ENCODE peak calls at places on chromosomes 11 and 22, in seven cellular contexts. B is lower lobe of right lung, F is K562, Z is OCI-LY7, G is colonic mucosa, O is heart left ventricle, M is esophagus squamous epithelium. L is an unnamed sample.

GRCh38 chr11:109291553-109291952 is 130.4 kb upstream of the C11orf87 start:
- DNase-seq in O (no peak), B (no peak), Z (no peak), G (no peak), F (no peak), M (no peak), L (no peak)

GRCh38 chr11:19739872-19740271 is 27.2 kb downstream of the NAV2 start:
- DNase-seq in M (no peak), O (no peak), G (no peak), Z (no peak), B (no peak), F (no peak), L (no peak)

GRCh38 chr22:33255781-33256180 is 197.6 kb upstream of the SYN3 start:
- DNase-seq in B (no peak), O (no peak), M (no peak), F (no peak), Z (peak; percentile 62), G (no peak), L (no peak)

GRCh38 chr11:43316451-43316850 is 4.7 kb downstream of the API5 start:
- DNase-seq in B (no peak), M (no peak), F (no peak), G (no peak), O (no peak), Z (no peak), L (no peak)

GRCh38 chr11:68990995-68991780 is 10.4 kb upstream of the MRGPRD start:
- DNase-seq in M (no peak), B (peak; percentile 33), O (peak; percentile 5), Z (no peak), G (no peak), F (no peak), L (no peak)

GRCh38 chr11:47234669-47235075 is 13.9 kb downstream of the ACP2 start:
- DNase-seq in M (no peak), Z (no peak), B (peak; percentile 59), O (peak; percentile 59), F (no peak), G (no peak), L (no peak)

GRCh38 chr11:64875369-64876225 is 2.8 kb downstream of the EHD1 start:
- DNase-seq in F (no peak), M (no peak), G (no peak), Z (peak; percentile 66), O (no peak), B (no peak), L (no peak)

GRCh38 chr22:49855491-49855911 is 1.9 kb downstream of the ZBED4 start:
- DNase-seq in O (no peak), Z (no peak), M (no peak), G (peak; percentile 59), B (no peak), F (no peak), L (no peak)

GRCh38 chr22:27885977-27886842 is 32.8 kb downstream of the PITPNB start:
- DNase-seq in Z (peak; percentile 62), B (no peak), M (no peak), G (peak; percentile 52), O (peak; percentile 40), F (peak; percentile 32), L (peak; percentile 59)

GRCh38 chr11:113885897-113886296 is 10.5 kb upstream of the USP28 start:
- DNase-seq in O (no peak), M (no peak), B (no peak), F (no peak), G (no peak), Z (no peak), L (no peak)

GRCh38 chr11:103652013-103652412 is 384.4 kb upstream of the DDI1 start:
- DNase-seq in Z (no peak), O (no peak), F (no peak), B (no peak), M (no peak), G (no peak), L (peak; percentile 86)

GRCh38 chr11:116792144-116792868 is 627 bp upstream of the APOA5 start:
- DNase-seq in Z (no peak), G (no peak), B (no peak), O (no peak), M (no peak), F (no peak), L (no peak)

GRCh38 chr11:120682866-120683265 is 171.3 kb downstream of the GRIK4 start:
- DNase-seq in G (no peak), O (no peak), B (no peak), Z (no peak), M (no peak), F (no peak), L (no peak)

GRCh38 chr22:25388866-25389540 is 169.6 kb downstream of the CRYBB2 start:
- DNase-seq in M (no peak), B (no peak), G (no peak), F (no peak), O (no peak), Z (peak; percentile 17), L (no peak)

GRCh38 chr11:4713241-4713640 is 8.7 kb downstream of the MMP26 start:
- DNase-seq in M (no peak), F (no peak), B (no peak), O (no peak), G (no peak), Z (no peak), L (no peak)

GRCh38 chr11:47410404-47411264 is 2.2 kb downstream of the SLC39A13 start:
- DNase-seq in Z (no peak), B (no peak), M (no peak), F (no peak), G (no peak), O (no peak), L (no peak)

GRCh38 chr11:27282141-27282590 is 80.8 kb downstream of the CCDC34 start:
- DNase-seq in F (no peak), O (peak; percentile 42), G (no peak), B (no peak), Z (no peak), M (no peak), L (no peak)

GRCh38 chr11:27280131-27280530 is 82.9 kb downstream of the CCDC34 start:
- DNase-seq in M (no peak), Z (no peak), O (no peak), G (no peak), F (no peak), B (no peak), L (peak; percentile 83)

GRCh38 chr11:27282806-27283205 is 80.2 kb downstream of the CCDC34 start:
- DNase-seq in Z (no peak), M (no peak), F (peak; percentile 17), B (no peak), G (no peak), O (no peak), L (no peak)

GRCh38 chr11:27281276-27281675 is 81.7 kb downstream of the CCDC34 start:
- DNase-seq in Z (no peak), B (no peak), O (no peak), F (no peak), G (no peak), M (no peak), L (no peak)

DNA sequence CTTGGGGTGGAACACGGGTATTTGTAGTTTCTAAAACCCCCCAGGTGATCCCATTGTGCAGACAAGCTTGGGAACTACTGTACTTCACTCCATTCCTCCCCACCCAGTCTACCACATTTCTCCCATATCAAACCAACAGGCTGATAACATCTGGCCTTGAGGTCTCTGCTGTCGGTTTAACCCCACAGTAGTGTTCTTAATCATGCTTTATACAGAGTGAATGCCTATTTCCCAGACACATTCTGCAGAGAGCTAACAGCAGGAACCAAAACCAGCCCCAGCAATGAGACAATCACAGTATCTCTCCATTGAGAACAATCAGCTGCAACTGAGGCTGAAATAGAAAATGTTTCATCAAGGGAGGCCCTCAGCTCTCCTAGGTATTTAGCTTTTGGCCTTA is 81.3 kb downstream of the CCDC34 start:
- DNase-seq in M (no peak), F (no peak), Z (no peak), O (no peak), G (no peak), B (no peak), L (no peak)
- H3K4me1 ChIP-seq in M (peaks cover 14% of the 10 kb centered on the region), F (no peaks in the 10 kb centered on the region), Z (no peaks in the 10 kb centered on the region), O (peaks cover 10% of the 10 kb centered on the region), G (no peaks in the 10 kb centered on the region), B (no peaks in the 10 kb centered on the region), L (peaks cover 29% of the 10 kb centered on the region)

GRCh38 chr22:23178512-23179254 is 1.6 kb upstream of the BCR start:
- DNase-seq in O (peak; percentile 67), F (peak; percentile 100), Z (peak; percentile 70), M (no peak), B (peak; percentile 75), G (peak; percentile 64), L (peak; percentile 79)
- H3K4me3 ChIP-seq in O (no peak overlapping the region), F (no peak overlapping the region), Z (no peak overlapping the region), M (no peak overlapping the region), B (no peak overlapping the region), G (no peak overlapping the region), L (no peak overlapping the region)

GRCh38 chr11:11155962-11156815 is 196.9 kb downstream of the CSNK2A3 start:
- DNase-seq in M (no peak), Z (peak; percentile 23), G (no peak), B (no peak), O (no peak), F (peak; percentile 72), L (peak; percentile 42)
- TF ChIP-seq CTCF in M (no peak), Z (peak; percentile 80), G (peak; percentile 27), B (peak; percentile 44), O (peak; percentile 42), F (peak; percentile 85), L (peak; percentile 75)

DNA sequence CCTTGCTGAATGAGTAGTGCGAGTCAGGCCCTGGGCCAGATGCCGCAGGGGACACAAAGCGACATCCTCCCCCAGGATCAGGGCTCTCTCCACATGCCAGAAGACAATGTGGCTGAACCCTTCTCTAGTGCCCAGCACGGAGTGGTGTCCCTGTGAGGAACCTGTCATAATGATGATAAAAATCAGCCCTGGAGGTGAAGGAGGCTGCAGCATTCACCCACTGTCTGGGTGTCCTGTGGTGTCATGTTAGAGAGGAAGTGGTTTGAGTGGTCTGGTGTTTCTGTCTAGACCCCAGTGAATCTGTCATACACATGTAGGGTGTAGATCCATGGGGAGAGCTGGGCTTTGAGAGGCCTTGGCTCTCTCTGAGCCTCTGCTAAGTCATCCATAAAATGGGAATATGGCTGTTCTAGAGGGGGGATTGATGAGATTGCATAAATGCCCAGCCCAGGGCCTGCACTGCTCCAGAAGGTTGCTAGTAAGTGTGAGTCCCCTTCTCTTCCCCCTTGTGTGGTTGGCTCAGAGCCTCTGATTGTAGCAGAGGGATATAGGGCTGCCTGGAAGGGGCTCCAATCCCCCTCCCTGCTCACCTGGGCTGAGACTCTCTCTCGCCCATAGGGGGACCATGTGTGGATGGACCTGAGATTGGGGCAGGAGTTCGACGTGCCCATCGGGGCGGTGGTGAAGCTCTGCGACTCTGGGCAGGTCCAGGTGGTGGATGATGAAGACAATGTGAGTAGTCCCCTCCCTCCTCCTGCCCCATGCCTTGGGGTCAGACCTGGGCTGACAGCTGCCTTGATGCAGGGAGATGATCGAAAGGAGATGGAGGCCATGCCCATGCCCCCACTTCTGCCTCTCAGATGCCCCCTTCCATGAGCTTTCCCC is 14.3 kb downstream of the MYO7A start:
- DNase-seq in B (peak; percentile 35), M (no peak), F (no peak), G (no peak), O (no peak), Z (no peak), L (no peak)
- H3K4me1 ChIP-seq in B (no peaks in the 10 kb centered on the region), M (peaks cover 3% of the 10 kb centered on the region), F (peaks cover 6% of the 10 kb centered on the region), G (peaks cover 4% of the 10 kb centered on the region), O (peaks cover 30% of the 10 kb centered on the region), Z (no peaks in the 10 kb centered on the region), L (no peaks in the 10 kb centered on the region)

DNA sequence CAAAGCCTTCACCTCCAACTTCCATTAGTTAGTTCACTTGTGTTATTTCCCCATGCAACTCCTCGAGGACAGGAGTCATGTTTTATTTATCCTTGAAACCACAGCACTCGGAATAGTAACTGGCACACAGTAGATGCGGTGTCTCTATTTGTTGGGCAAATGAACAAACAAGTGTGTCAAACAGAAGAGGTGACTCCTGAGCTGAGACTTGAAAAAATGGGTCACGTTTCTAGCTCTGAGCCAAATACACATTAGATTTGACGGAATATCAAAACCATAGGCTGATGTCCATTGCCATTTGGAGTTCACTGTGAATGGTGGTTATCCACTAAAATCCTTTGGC is 68.9 kb downstream of the C11orf91 start:
- DNase-seq in M (no peak), F (no peak), O (no peak), B (no peak), G (no peak), Z (no peak), L (no peak)
- H3K4me3 ChIP-seq in M (no peak overlapping the region), F (no peak overlapping the region), O (no peak overlapping the region), B (no peak overlapping the region), G (no peak overlapping the region), Z (no peak overlapping the region), L (no peak overlapping the region)

L was measured in A673.